ENCODE peak calls at places on chromosomes 3 and 15, in four cellular contexts. R, D, N and U are unnamed samples.
A peak's percentile ranks its signal among the peaks of the same experiment; 100 is the strongest.

GRCh38 chr15:49036650-49037545 is 9.3 kb downstream of the SECISBP2L start:
- DNase-seq in N (no peak), D (no peak), R (no peak), U (no peak)

GRCh38 chr3:127746400-127747057 is 73.8 kb downstream of the ABTB1 start:
- DNase-seq in D (no peak), N (no peak), R (no peak), U (peak; percentile 28)

GRCh38 chr3:25588441-25589103 is 76.1 kb downstream of the TOP2B start:
- DNase-seq in R (no peak), D (no peak), N (no peak), U (no peak)

GRCh38 chr3:3881050-3881449 is 81.8 kb downstream of the LRRN1 start:
- DNase-seq in D (no peak), R (no peak), N (no peak), U (no peak)

GRCh38 chr3:15933439-15934144 is 135.8 kb upstream of the ANKRD28 start:
- DNase-seq in N (no peak), D (no peak), R (no peak), U (no peak)

GRCh38 chr15:100248236-100248635 is 93.5 kb downstream of the ADAMTS17 start:
- DNase-seq in N (no peak), D (no peak), R (no peak), U (no peak)

GRCh38 chr3:40737343-40737742 is 212.6 kb downstream of the ZNF621 start:
- DNase-seq in N (no peak), D (no peak), R (no peak), U (no peak)

GRCh38 chr3:64120876-64121275 is 97.6 kb upstream of the PSMD6 start:
- DNase-seq in R (no peak), N (no peak), D (no peak), U (no peak)

GRCh38 chr3:157351981-157352380 is 84.7 kb upstream of the PTX3 start:
- DNase-seq in R (no peak), N (no peak), D (no peak), U (peak; percentile 20)

GRCh38 chr3:111695584-111696213 is 100.6 kb upstream of the ZBED2 start:
- DNase-seq in D (no peak), N (peak; percentile 15), R (no peak), U (no peak)

GRCh38 chr3:9883676-9884554 is 3.9 kb upstream of the CIDEC start:
- DNase-seq in N (no peak), D (no peak), R (no peak), U (no peak)

GRCh38 chr15:70597056-70597603 is 166.2 kb downstream of the UACA start:
- DNase-seq in N (peak; percentile 46), R (no peak), D (no peak), U (no peak)

GRCh38 chr3:64354221-64354620 is 129.0 kb upstream of the PRICKLE2 start:
- DNase-seq in N (no peak), R (no peak), D (no peak), U (no peak)

GRCh38 chr3:171458056-171458856 is 1.9 kb downstream of the TNIK start:
- DNase-seq in R (no peak), D (no peak), N (no peak), U (no peak)

GRCh38 chr3:110929811-110930210 is 141.8 kb upstream of the NECTIN3 start:
- DNase-seq in R (no peak), D (no peak), N (no peak), U (no peak)

GRCh38 chr3:11185564-11186317 is 31.4 kb downstream of the HRH1 start:
- DNase-seq in D (no peak), N (no peak), R (no peak), U (no peak)

GRCh38 chr15:38130739-38131498 is 121.7 kb upstream of the SPRED1 start:
- DNase-seq in R (peak; percentile 51), D (peak; percentile 17), N (no peak), U (no peak)

GRCh38 chr3:157447026-157447694 is 10.5 kb downstream of the PTX3 start:
- DNase-seq in D (peak; percentile 11), N (no peak), R (no peak), U (no peak)

GRCh38 chr3:119380697-119381096 is 82.7 kb downstream of the TMEM39A start:
- DNase-seq in D (no peak), N (no peak), R (no peak), U (no peak)

GRCh38 chr3:172655388-172655787 is 55.5 kb downstream of the NCEH1 start:
- DNase-seq in N (peak; percentile 41), R (no peak), D (no peak), U (no peak)

GRCh38 chr15:44137750-44138149 is 57.3 kb downstream of the FRMD5 start:
- DNase-seq in D (peak; percentile 30), R (no peak), N (no peak), U (no peak)

GRCh38 chr15:31391687-31392671 is 65.3 kb downstream of the KLF13 start:
- DNase-seq in N (no peak), D (peak; percentile 90), R (no peak), U (peak; percentile 74)

GRCh38 chr3:152400912-152401311 is 132.2 kb downstream of the MBNL1 start:
- DNase-seq in D (no peak), N (no peak), R (no peak), U (no peak)
- TF ChIP-seq MAX in D (no peak), N (no peak), R (no peak), U (no peak)

GRCh38 chr3:51975857-51976549 is 1.1 kb downstream of the ABHD14A start:
- DNase-seq in R (no peak), N (peak; percentile 50), D (peak; percentile 89), U (peak; percentile 65)
- TF ChIP-seq NFIC in R (no peak), N (no peak), D (no peak), U (peak; percentile 30)

DNA sequence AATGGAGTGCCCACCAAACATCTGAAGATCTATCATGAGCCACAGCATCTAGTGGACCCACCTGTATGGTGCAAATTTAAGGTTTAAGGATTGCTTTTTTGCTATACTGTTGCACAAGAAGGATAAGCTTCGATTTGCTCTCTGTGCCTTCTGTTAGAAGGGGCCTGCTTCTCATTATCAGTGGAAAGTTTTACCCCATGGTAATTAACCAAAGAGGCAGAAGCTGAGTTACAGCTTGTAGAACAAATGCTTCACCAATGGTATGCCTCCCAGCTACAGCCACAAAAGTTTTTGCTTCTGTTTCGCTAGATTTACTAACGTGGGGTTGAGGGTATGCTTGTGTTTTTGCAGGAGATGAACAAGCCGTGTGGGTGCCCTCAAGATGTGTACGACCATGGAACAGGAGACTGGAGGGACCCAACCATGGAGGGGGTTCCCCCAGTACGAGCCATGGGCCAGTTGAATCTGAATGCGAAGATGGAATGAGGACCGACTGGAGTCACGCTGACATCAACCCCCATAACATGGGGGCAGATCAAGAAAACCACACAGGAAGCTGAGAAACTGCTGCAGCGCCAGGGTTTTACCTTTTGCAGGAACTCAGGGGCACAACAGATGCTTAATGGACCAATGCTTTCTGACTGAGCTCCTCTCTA is 43.5 kb downstream of the ACAD9 start:
- DNase-seq in R (no peak), N (no peak), D (no peak), U (no peak)
- TF ChIP-seq MAX in R (no peak), N (no peak), D (no peak), U (no peak)

GRCh38 chr15:89174476-89174875 is 46.9 kb downstream of the RLBP1 start:
- DNase-seq in R (no peak), N (no peak), D (no peak), U (no peak)

GRCh38 chr15:89175617-89176191 is 45.7 kb downstream of the RLBP1 start:
- DNase-seq in D (no peak), N (no peak), R (no peak), U (no peak)

GRCh38 chr15:89167267-89168176 is 53.9 kb downstream of the RLBP1 start:
- DNase-seq in D (no peak), R (peak; percentile 36), N (peak; percentile 10), U (peak; percentile 49)

GRCh38 chr15:89172921-89173320 is 48.5 kb downstream of the RLBP1 start:
- DNase-seq in R (no peak), D (no peak), N (no peak), U (no peak)

DNA sequence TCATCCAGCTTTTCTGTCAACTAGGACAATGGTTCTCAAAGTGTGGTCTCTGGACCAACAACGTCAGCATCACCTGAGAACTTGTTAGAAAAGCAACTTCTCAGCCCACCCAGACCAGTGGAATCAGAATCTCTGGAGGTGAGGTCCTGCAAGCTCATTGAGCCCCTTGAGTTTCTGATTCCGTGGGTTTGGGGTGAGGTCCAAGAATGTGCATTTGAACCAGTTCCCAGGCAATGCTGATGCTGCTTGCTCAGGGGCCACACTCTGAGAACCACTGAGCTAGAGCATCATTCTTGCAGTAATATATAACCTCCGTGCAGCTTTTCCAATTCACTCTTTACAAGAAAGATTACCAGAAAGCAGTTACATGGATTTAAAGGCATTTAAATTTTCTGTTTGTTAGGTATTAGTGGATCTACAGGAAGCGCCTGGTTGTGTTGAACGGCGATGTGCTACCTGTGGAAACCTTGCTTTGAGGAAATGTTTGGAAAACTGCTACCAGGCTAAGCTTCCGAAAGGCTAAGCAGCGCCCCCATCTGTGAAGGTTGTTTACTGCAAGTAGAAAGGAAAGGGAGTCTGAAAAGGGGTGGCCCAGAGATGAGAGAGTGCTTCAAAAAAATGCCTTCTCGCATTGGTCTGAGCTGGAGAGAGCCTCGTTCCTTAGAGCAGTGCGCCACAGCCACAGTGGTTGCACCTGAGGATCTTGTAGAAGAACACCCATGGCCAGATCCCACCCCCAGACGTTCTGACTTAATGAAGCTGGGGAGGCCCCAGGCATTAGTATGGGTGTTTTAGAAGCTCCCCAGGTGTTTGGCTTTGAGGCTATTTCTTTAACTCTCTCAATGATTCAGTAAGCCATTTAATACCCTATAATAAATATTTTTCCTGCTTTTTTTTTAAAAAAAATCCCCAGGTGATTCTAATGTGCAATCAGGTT is 50.0 kb downstream of the RLBP1 start:
- DNase-seq in R (no peak), N (peak; percentile 62), D (peak; percentile 60), U (peak; percentile 55)
- TF ChIP-seq NFIC in R (no peak), N (no peak), D (no peak), U (no peak)